ENCODE peak calls at places on chromosomes 3 and 15, in five cellular contexts. Q is body of pancreas, O is HCT116, I is spleen, R is uterus. P is an unnamed sample.

GRCh38 chr15:66884661-66885237 is 180.7 kb upstream of the SMAD3 start:
- DNase-seq in I (no peak), O (no peak), R (no peak), Q (no peak), P (no peak)

GRCh38 chr15:41851755-41852370 is 13.2 kb downstream of the PLA2G4B start:
- DNase-seq in Q (no peak), R (no peak), I (no peak), O (no peak), P (no peak)

GRCh38 chr3:58626841-58627579 is 39.6 kb downstream of the FAM3D start:
- DNase-seq in R (no peak), I (no peak), Q (no peak), O (no peak), P (no peak)

GRCh38 chr3:28449398-28449797 is 100.8 kb upstream of the AZI2 start:
- DNase-seq in Q (no peak), O (no peak), I (no peak), R (no peak), P (no peak)

GRCh38 chr3:33440328-33440577 is at the start of gene UBP1:
- DNase-seq in R (no peak), Q (no peak), I (peak; percentile 100), O (no peak), P (peak; percentile 100)

GRCh38 chr3:31832576-31832975 is 148.5 kb downstream of the OSBPL10 start:
- DNase-seq in I (no peak), O (no peak), Q (no peak), R (no peak), P (no peak)

GRCh38 chr15:63945005-63945788 is 101.1 kb downstream of the DAPK2 start:
- DNase-seq in R (peak; percentile 59), Q (peak; percentile 77), I (peak; percentile 90), O (peak; percentile 24), P (peak; percentile 70)

GRCh38 chr3:17535173-17535730 is 207.2 kb downstream of the TBC1D5 start:
- DNase-seq in Q (no peak), I (no peak), O (no peak), R (no peak), P (no peak)

GRCh38 chr3:112786881-112787625 is 59.6 kb downstream of the CD200R1L start:
- DNase-seq in R (no peak), I (no peak), Q (no peak), O (no peak), P (no peak)

GRCh38 chr3:184526158-184526483 is 35.5 kb upstream of the EPHB3 start:
- DNase-seq in O (no peak), Q (no peak), I (no peak), R (no peak), P (no peak)
- TF ChIP-seq POLR2A in O (no peak), Q (no peak), I (no peak), R (no peak), P (no peak)

GRCh38 chr3:172218350-172219323 is 179.3 kb downstream of the FNDC3B start:
- DNase-seq in Q (no peak), O (no peak), R (no peak), I (no peak), P (no peak)

GRCh38 chr3:172219750-172220149 is 180.4 kb downstream of the FNDC3B start:
- DNase-seq in R (no peak), I (no peak), Q (no peak), O (no peak), P (no peak)

GRCh38 chr3:172223870-172224269 is 184.5 kb downstream of the FNDC3B start:
- DNase-seq in I (no peak), O (no peak), R (no peak), Q (no peak), P (no peak)

GRCh38 chr3:172222474-172223071 is 183.2 kb downstream of the FNDC3B start:
- DNase-seq in R (no peak), I (no peak), Q (no peak), O (no peak), P (no peak)

GRCh38 chr3:172221550-172221949 is 182.2 kb downstream of the FNDC3B start:
- DNase-seq in R (no peak), Q (no peak), I (no peak), O (no peak), P (no peak)
- H3K27ac ChIP-seq in R (no peak overlapping the region), Q (no peak overlapping the region), I (no peak overlapping the region), O (no peak overlapping the region), P (no peak overlapping the region)

GRCh38 chr3:64141476-64141875 is 83.8 kb downstream of the PRICKLE2 start:
- DNase-seq in I (no peak), O (no peak), R (no peak), Q (no peak), P (no peak)
- H3K4me1 ChIP-seq in I (no peaks in the 10 kb centered on the region), O (no peaks in the 10 kb centered on the region), R (no peaks in the 10 kb centered on the region), Q (no peaks in the 10 kb centered on the region), P (peaks cover 9% of the 10 kb centered on the region)

DNA sequence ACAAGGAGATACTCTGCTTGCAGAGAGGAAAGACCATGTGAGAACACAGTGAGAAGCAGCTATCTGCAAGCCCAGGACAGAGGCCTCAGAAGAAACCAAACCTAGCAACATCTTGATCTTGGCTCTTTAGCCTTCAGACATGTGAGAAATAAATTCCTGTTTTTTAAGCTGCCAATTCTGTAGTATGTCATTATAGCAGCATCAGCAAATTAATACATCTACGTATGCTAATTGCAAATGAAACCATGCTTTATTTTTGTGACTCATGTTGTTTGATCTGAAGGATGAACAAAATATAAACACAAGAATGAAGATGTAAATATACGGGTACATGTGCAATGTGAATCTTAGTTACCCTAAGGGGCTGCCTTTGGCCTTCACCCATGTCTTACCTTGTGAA is 714.4 kb upstream of the ARPP21 start:
- DNase-seq in I (no peak), R (no peak), Q (no peak), O (no peak), P (no peak)
- TF ChIP-seq POLR2A in I (no peak), R (no peak), Q (no peak), O (no peak), P (no peak)

DNA sequence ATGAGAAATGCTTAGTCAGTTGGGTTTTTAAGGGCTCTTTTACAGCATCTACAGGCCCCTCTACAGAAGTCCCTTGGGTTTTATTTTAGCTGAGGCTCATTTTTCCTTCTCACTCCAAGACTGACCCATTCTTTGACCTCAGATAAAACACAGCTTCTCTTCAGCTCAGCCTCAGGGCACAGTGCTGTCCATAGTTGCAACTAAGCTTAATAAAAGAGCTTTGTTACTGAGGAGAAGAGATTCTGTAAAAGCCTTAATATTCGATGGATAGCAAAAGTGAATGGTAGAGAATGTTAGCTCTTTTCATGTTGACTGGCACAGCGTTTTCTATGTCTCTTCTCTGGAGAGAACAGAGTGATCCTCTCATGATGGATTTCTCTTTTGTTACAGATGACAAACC is 277.9 kb downstream of the BBX start:
- DNase-seq in I (no peak), Q (no peak), R (no peak), O (no peak), P (no peak)
- H3K27ac ChIP-seq in I (no peak overlapping the region), Q (no peak overlapping the region), R (no peak overlapping the region), O (no peak overlapping the region), P (no peak overlapping the region)

DNA sequence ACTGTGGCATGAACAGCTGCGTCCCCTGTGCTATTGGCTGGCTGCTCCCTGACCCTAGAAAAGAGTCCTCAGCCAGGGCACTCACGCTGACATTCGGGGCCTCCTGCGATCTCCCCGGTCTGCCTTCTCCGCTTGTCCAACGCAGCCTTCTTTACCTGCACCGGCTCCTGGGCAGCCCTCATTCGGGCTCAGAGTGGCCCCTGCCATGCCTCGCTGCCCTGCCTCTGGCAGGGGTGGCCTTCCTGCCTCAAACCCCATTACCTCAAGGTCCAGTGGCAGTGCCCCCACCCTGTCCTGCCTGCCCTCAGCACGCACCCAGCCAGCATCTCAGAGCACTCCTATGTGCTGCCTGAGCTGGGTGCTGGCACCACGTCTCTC is 86.5 kb downstream of the TBC1D2B start:
- DNase-seq in I (peak; percentile 74), O (no peak), Q (no peak), R (no peak), P (no peak)
- H3K4me1 ChIP-seq in I (peaks cover 30% of the 10 kb centered on the region), O (peaks cover 11% of the 10 kb centered on the region), Q (peaks cover 59% of the 10 kb centered on the region), R (peaks cover 6% of the 10 kb centered on the region), P (peaks cover 40% of the 10 kb centered on the region)

GRCh38 chr3:49927798-49928197 is 1.8 kb downstream of the MON1A start:
- DNase-seq in R (no peak), I (no peak), Q (no peak), O (no peak), P (peak; percentile 13)

GRCh38 chr3:49930922-49931321 is 1.3 kb upstream of the MON1A start:
- DNase-seq in Q (peak; percentile 29), I (no peak), O (peak; percentile 53), R (no peak), P (peak; percentile 88)

GRCh38 chr3:49930241-49930690 is 655 bp upstream of the MON1A start:
- DNase-seq in Q (no peak), O (no peak), I (no peak), R (no peak), P (peak; percentile 82)

GRCh38 chr3:49928511-49929017 is 1.0 kb downstream of the MON1A start:
- DNase-seq in O (no peak), I (no peak), Q (no peak), R (no peak), P (peak; percentile 69)

GRCh38 chr3:49929333-49930240 is at the start of gene MON1A:
- DNase-seq in Q (peak; percentile 96), O (peak; percentile 67), R (peak; percentile 99), I (peak; percentile 99), P (peak; percentile 96)
- TF ChIP-seq POLR2A in Q (peak; percentile 52), O (no peak), R (peak; percentile 64), I (no peak), P (no peak)

GRCh38 chr3:16242177-16242576 is 22.6 kb downstream of the DPH3 start:
- DNase-seq in O (no peak), R (no peak), Q (no peak), I (peak; percentile 17), P (no peak)

GRCh38 chr3:16239776-16240175 is 25.0 kb downstream of the DPH3 start:
- DNase-seq in O (no peak), I (no peak), R (no peak), Q (no peak), P (no peak)

GRCh38 chr3:16239082-16239770 is 25.5 kb downstream of the DPH3 start:
- DNase-seq in I (peak; percentile 53), Q (no peak), R (no peak), O (no peak), P (no peak)

GRCh38 chr3:16241225-16241624 is 23.5 kb downstream of the DPH3 start:
- DNase-seq in I (no peak), Q (no peak), R (no peak), O (no peak), P (no peak)

DNA sequence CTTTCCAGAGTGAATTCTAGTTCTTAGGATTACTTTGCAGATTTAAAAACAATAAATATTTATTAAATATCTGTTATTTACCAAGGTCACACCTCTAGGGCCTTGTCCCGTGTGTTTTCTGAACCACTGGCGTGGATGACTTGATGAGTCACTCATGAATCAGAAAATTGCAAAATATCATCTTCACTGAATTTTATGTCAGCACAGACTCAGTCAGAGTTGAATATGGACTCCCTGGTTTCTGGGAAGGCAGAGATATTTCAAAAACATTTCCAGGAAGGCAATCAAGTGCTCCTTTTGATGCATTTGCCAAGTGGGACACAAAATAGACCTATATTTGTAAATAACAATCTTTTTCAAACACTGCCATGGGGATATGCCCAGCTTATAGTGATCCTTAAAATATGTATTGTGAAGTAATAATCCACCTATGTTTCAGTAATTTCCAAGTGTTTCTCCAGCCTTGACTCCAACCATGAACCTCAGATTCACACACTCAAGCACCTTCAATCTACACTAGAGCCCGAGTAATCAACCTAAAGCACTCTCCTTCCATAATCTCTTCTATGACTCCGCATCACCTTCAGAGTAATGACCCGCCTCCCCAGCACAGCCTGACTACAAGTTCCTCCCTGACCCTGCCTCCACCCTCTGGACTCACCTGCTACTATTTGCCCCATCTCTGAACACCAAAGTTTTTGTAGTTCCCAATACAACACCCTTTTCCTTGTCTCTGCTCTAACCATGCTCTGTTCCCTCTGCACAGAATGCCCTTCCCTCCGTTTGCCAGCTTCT is 24.3 kb downstream of the DPH3 start:
- DNase-seq in R (no peak), Q (no peak), O (no peak), I (no peak), P (no peak)
- H3K27ac ChIP-seq in R (peak overlapping the region; percentile 71), Q (no peak overlapping the region), O (no peak overlapping the region), I (no peak overlapping the region), P (peak overlapping the region; percentile 4)